ENCODE peak calls at places on chromosomes 2 and 18, in eight cellular contexts. X is Right ventricle myocardium superior; F is A549; K is adipocyte; S is activated CD4-positive, CD25-positive, alpha-beta regulatory T cell treated with anti-CD3 and anti-CD28 coated beads, Interleukin-2, amount 50 U/mL, for 72 hours; U is activated gamma-delta T cell treated with Interleukin-2 at 50 U/mL for 16 hours; Q is choroid plexus epithelial cell; O is fibroblast of the conjunctiva. D is an unnamed sample.

GRCh38 chr2:236194786-236195185 is 26.6 kb upstream of the GBX2 start:
- DNase-seq in K (no peak), F (no peak), X (no peak), Q (no peak), U (no peak), O (no peak), S (no peak), D (no peak)

GRCh38 chr2:239690651-239691631 is 290.1 kb upstream of the HDAC4 start:
- DNase-seq in K (no peak), U (no peak), O (no peak), Q (no peak), S (no peak), F (no peak), X (no peak), D (no peak)

GRCh38 chr18:27685807-27686412 is 491.0 kb downstream of the CDH2 start:
- DNase-seq in O (peak; percentile 21), X (no peak), K (peak; percentile 87), U (no peak), Q (peak; percentile 80), F (peak; percentile 29), S (no peak), D (no peak)

GRCh38 chr2:28981016-28981441 is at the start of gene TOGARAM2:
- DNase-seq in K (no peak), S (no peak), F (no peak), Q (peak; percentile 79), O (no peak), X (no peak), U (no peak), D (no peak)

GRCh38 chr18:75784413-75784812 is 356.9 kb upstream of the SMIM21 start:
- DNase-seq in Q (no peak), K (no peak), O (no peak), U (no peak), S (no peak), X (no peak), F (no peak), D (no peak)

GRCh38 chr2:238843476-238843875 is 4.4 kb upstream of the TWIST2 start:
- DNase-seq in O (no peak), F (no peak), S (no peak), X (no peak), K (no peak), Q (no peak), U (no peak), D (no peak)

GRCh38 chr18:63131106-63131943 is 188.2 kb downstream of the BCL2 start:
- DNase-seq in F (peak; percentile 22), U (peak; percentile 60), X (no peak), Q (peak; percentile 78), K (peak; percentile 91), S (no peak), O (peak; percentile 43), D (no peak)

GRCh38 chr18:73458186-73458964 is 590.6 kb upstream of the NETO1 start:
- DNase-seq in O (no peak), Q (no peak), X (no peak), F (no peak), K (no peak), U (no peak), S (no peak), D (no peak)

GRCh38 chr2:23299796-23300195 is 85.2 kb upstream of the KLHL29 start:
- DNase-seq in F (no peak), U (no peak), Q (no peak), O (no peak), K (no peak), S (no peak), X (no peak), D (no peak)

GRCh38 chr2:204177977-204178522 is 241.5 kb downstream of the ICOS start:
- DNase-seq in K (peak; percentile 13), X (peak; percentile 73), O (no peak), F (peak; percentile 16), U (peak; percentile 61), S (peak; percentile 73), Q (peak; percentile 38), D (no peak)

GRCh38 chr2:23905155-23905554 is 21.8 kb downstream of the ATAD2B start:
- DNase-seq in Q (peak; percentile 51), F (no peak), U (no peak), X (no peak), S (no peak), O (no peak), K (peak; percentile 42), D (no peak)

GRCh38 chr18:10259934-10260333 is 194.5 kb upstream of the APCDD1 start:
- DNase-seq in O (no peak), F (no peak), Q (no peak), S (no peak), X (no peak), U (no peak), K (no peak), D (no peak)

GRCh38 chr2:23480991-23481797 is 96.2 kb downstream of the KLHL29 start:
- DNase-seq in X (no peak), S (no peak), O (peak; percentile 37), Q (peak; percentile 88), F (peak; percentile 72), U (no peak), K (peak; percentile 73), D (no peak)

GRCh38 chr2:30072250-30072842 is 74.5 kb upstream of the YPEL5 start:
- DNase-seq in F (peak; percentile 74), U (peak; percentile 39), Q (peak; percentile 90), O (peak; percentile 47), X (peak; percentile 51), K (peak; percentile 90), S (peak; percentile 51), D (no peak)

GRCh38 chr2:236163483-236164200 is 4.5 kb downstream of the GBX2 start:
- DNase-seq in X (no peak), S (no peak), O (no peak), U (no peak), K (no peak), Q (no peak), F (no peak), D (no peak)

GRCh38 chr2:226797289-226797988 is 2.2 kb downstream of the IRS1 start:
- DNase-seq in O (no peak), K (no peak), Q (peak; percentile 12), X (peak; percentile 66), F (no peak), S (peak; percentile 32), U (no peak), D (peak; percentile 68)

D was measured in RWPE2.